ENCODE peak calls at places on chromosomes 5 and 9, in ten cellular contexts. P, E, U, J, O, Q, L, I, D and G are unnamed samples. For H3K4me1, the result is how much of the 10 kb centered on the place peaks cover.

GRCh38 chr9:76818271-76818670 is 54.0 kb downstream of the PCA3 start:
- DNase-seq in J (no peak), Q (peak), L (peak), E (peak), D (peak), O (no peak), I (peak), U (peak), P (peak), G (peak)

GRCh38 chr9:91192379-91192775 is 169.3 kb downstream of the AUH start:
- DNase-seq in E (no peak), D (peak), J (no peak), U (no peak), O (no peak), I (no peak), P (no peak), Q (no peak), L (no peak), G (no peak)

GRCh38 chr5:81819556-81820314 is 68.8 kb upstream of the SSBP2 start:
- DNase-seq in I (no peak), U (peak), P (no peak), D (peak), Q (no peak), E (no peak), L (no peak), J (no peak), O (no peak), G (no peak)

GRCh38 chr5:43073597-43074546 is 33.8 kb upstream of the ANXA2R start:
- DNase-seq in J (peak), O (no peak), L (peak), U (peak), P (peak), E (no peak), Q (no peak), D (peak), I (no peak), G (no peak)

GRCh38 chr5:88548136-88548535 is 279.5 kb upstream of the TMEM161B start:
- DNase-seq in J (no peak), L (no peak), P (no peak), D (no peak), Q (no peak), E (no peak), O (no peak), I (no peak), U (no peak), G (no peak)

GRCh38 chr9:89602978-89603628 is 1.7 kb upstream of the GADD45G start:
- DNase-seq in I (peak), P (peak), O (peak), J (peak), L (peak), Q (peak), U (peak), E (peak), D (peak), G (peak)

GRCh38 chr5:127358782-127359181 is 68.2 kb downstream of the MEGF10 start:
- DNase-seq in L (no peak), P (no peak), J (no peak), E (no peak), D (no peak), I (no peak), U (no peak), Q (no peak), O (no peak), G (no peak)

GRCh38 chr5:77853353-77853907 is 77.3 kb upstream of the TBCA start:
- DNase-seq in D (no peak), O (no peak), L (no peak), J (no peak), E (no peak), U (no peak), P (no peak), Q (no peak), I (no peak), G (no peak)

GRCh38 chr5:159030357-159030756 is 69.4 kb downstream of the EBF1 start:
- DNase-seq in P (no peak), O (no peak), U (no peak), L (no peak), I (no peak), Q (no peak), D (no peak), E (no peak), J (no peak), G (no peak)

GRCh38 chr5:100520348-100520747 is 14.8 kb upstream of the FAM174A start:
- DNase-seq in Q (no peak), L (no peak), J (no peak), E (no peak), U (no peak), I (no peak), P (no peak), D (no peak), O (no peak), G (no peak)

GRCh38 chr9:69621735-69622460 is 50.3 kb downstream of the APBA1 start:
- DNase-seq in Q (no peak), L (no peak), U (no peak), O (no peak), J (no peak), E (no peak), I (no peak), D (no peak), P (no peak), G (no peak)

DNA sequence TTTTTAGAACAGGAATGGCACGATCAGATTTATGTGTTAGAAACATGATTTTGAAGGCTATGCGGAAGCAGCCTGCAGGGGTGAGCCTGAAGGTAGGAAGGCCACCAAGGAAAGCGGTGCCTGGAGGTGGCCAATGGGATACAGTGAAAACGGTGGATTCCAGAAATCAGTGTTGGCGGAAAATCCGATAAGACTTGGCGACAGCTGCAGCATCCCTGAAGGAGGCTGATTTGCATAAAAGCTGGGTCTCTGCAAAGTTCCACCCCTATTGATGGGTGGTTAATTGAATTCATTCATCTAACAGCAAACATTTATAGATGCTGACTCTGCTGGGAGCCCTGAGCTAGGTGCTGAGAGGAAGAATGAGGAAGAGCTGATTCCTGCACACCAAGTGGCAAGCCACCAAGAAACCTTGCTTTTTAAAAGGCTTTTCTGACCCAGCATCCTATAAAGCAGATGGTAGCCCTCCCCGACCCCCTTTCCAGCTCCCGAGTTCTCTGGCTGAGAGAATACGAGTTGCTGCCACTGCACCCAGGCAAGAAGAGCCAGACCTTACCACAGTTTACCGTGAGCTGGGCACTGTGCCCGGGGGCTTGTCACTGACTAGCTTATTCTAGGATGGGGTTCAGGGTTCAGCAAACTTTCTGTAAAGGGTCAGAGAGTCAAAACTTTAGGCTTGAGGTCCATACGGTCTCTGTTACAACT is 139.1 kb upstream of the SMIM23 start:
- DNase-seq in Q (no peak), O (no peak), D (no peak), L (no peak), P (no peak), I (no peak), U (no peak), E (no peak), J (no peak), G (no peak)
- H3K4me3 ChIP-seq in Q (no peak), O (no peak), D (no peak), L (no peak), P (no peak), I (no peak), U (no peak), E (no peak), J (no peak), G (no peak)

GRCh38 chr5:169832845-169833244 is 147.4 kb downstream of the INSYN2B start:
- DNase-seq in D (no peak), O (no peak), E (no peak), L (no peak), Q (no peak), P (no peak), U (no peak), I (no peak), J (no peak), G (no peak)
- H3K4me1 ChIP-seq in D (under half), O (under half), E (under half), L (under half), Q (under half), P (under half), U (under half), I (under half), J (under half), G (under half)

DNA sequence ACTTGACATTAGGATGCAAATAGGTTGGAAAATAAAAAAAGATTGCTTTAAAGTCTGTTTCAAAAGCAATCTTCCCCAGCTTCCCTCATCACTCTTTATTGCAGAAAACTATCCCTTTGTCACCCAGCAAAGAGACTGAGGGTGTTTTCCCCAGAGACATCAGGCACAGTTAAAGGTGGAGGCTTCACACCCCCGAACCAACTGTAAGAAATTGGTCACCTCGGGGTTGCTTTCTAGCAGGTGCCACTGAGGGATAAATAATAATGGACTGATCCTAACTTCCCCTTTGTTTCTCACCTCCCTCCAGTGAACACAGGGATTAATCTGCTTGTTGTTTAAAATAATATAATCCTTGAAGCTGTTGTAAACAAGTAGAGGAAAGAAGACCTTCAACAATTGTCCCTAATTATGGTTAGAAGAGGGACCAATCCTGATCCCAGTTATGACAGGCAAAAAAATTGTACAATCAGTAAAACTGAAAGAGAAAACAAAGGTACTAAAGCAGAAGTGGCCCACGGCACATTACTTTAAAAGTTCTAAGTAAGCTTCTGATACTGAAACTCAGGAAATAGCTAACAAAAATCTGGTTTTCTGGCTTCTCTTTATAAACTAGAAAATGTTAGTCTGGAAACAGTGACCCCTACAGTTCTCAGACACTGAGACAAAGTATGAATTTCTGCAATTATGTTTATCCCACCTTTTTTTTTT is 6.6 kb upstream of the PCSK1 start:
- DNase-seq in I (no peak), L (no peak), Q (no peak), O (no peak), J (no peak), P (no peak), U (no peak), D (no peak), E (no peak), G (no peak)
- H3K4me3 ChIP-seq in I (no peak), L (no peak), Q (no peak), O (no peak), J (no peak), P (no peak), U (no peak), D (no peak), E (no peak), G (no peak)

GRCh38 chr9:134059188-134059641 is 8.6 kb downstream of the BRD3 start:
- DNase-seq in U (no peak), O (no peak), E (peak), L (no peak), I (peak), P (no peak), D (no peak), Q (peak), J (no peak), G (peak)

GRCh38 chr9:134061019-134061687 is 6.7 kb downstream of the BRD3 start:
- DNase-seq in I (no peak), E (peak), L (no peak), U (no peak), J (no peak), Q (no peak), D (no peak), P (no peak), O (no peak), G (no peak)

GRCh38 chr9:134059661-134060395 is 8.0 kb downstream of the BRD3 start:
- DNase-seq in L (no peak), P (no peak), Q (no peak), E (peak), U (no peak), I (peak), J (no peak), D (no peak), O (no peak), G (peak)

GRCh38 chr9:134061688-134062371 is 6.0 kb downstream of the BRD3 start:
- DNase-seq in L (no peak), D (no peak), E (peak), O (peak), P (peak), U (no peak), J (no peak), Q (no peak), I (no peak), G (no peak)

GRCh38 chr9:134060546-134060945 is 7.3 kb downstream of the BRD3 start:
- DNase-seq in P (no peak), E (no peak), J (no peak), L (no peak), U (no peak), I (no peak), Q (no peak), D (no peak), O (no peak), G (no peak)
- H3K4me1 ChIP-seq in P (half or more), E (under half), J (under half), L (under half), U (under half), I (half or more), Q (under half), D (under half), O (under half), G (half or more)

GRCh38 chr5:36605241-36605640 is 1.2 kb upstream of the SLC1A3 start:
- DNase-seq in L (no peak), Q (no peak), U (no peak), I (no peak), D (no peak), E (no peak), J (no peak), P (no peak), O (no peak), G (no peak)

GRCh38 chr5:36607114-36607561 is 732 bp downstream of the SLC1A3 start:
- DNase-seq in I (no peak), U (no peak), D (peak), J (no peak), O (no peak), P (peak), Q (peak), E (no peak), L (peak), G (no peak)

GRCh38 chr5:36607838-36608783 is 1.7 kb downstream of the SLC1A3 start:
- DNase-seq in L (no peak), J (no peak), U (no peak), I (no peak), D (no peak), Q (no peak), O (no peak), P (peak), E (no peak), G (no peak)

GRCh38 chr5:36606052-36606436 is 362 bp upstream of the SLC1A3 start:
- DNase-seq in D (no peak), J (no peak), I (no peak), E (no peak), Q (no peak), P (no peak), O (no peak), U (no peak), L (no peak), G (no peak)

DNA sequence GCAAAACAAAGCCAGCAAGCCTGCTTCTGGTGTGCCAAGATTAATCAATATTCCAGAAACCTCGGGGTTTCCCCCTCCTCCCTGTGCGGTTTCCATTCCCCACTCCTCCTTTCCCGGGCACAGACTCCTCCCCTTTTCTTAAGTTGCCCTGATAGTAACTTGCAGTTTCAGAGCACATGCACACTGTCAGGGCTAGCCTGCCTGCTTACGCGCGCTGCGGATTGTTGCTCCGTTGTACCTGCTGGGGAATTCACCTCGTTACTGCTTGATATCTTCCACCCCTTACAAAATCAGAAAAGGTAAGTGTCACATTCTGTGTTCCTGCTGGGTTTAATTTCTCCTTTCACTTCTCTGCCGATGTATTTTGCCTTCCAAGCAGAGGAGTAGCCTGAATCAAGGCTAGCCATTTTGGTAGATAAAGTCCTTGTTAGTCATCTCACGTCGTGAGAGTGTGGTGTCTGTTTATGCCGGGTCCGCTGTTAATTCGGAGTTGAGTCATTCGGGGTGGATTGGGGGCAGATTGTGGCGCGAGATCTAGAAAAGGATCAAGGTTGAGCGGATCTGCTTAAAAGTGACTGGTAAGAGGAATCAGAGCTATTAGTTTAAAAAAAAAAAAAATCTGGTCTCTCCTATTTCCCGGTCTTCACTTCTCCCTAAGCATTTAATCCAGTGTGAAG is at the start of gene SLC1A3:
- DNase-seq in Q (peak), E (peak), I (peak), P (peak), L (peak), O (peak), U (peak), D (peak), J (no peak), G (peak)
- H3K4me3 ChIP-seq in Q (peak), E (no peak), I (peak), P (peak), L (peak), O (peak), U (peak), D (peak), J (peak), G (peak)

GRCh38 chr9:134658378-134658955 is 16.9 kb downstream of the COL5A1 start:
- DNase-seq in U (no peak), D (no peak), J (no peak), P (no peak), O (peak), L (no peak), E (peak), Q (no peak), I (no peak), G (peak)
- H3K4me1 ChIP-seq in U (under half), D (under half), J (under half), P (half or more), O (under half), L (under half), E (under half), Q (under half), I (under half), G (under half)

DNA sequence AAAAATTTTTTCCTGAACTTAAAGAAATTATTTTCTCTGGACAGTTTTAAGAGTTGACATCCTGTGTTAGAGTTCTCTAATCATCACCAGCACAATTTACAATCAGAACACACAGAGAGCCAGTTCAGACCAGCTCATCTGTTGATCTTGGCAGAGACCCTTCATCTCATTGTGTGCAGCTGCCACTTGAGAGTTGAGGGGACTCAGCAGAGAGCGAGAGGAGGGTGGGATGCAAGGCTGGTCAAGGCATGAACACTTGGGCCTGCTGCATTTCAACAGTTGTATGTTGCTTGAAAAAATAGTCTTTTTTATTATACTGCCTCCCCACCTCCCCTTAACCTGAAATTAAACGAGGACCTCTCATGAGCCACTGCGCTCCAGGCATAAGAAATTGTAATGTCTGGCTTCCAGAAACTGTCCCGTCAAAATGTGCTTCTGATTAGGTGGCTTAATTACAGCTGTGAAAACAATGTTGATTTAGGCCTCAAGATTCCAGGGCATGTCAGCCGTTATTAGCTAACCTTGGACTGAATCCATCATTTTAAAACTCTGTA is 383.6 kb downstream of the CCDC171 start:
- DNase-seq in J (no peak), P (no peak), I (no peak), U (no peak), L (no peak), O (no peak), E (no peak), Q (peak), D (peak), G (peak)
- H3K4me3 ChIP-seq in J (no peak), P (no peak), I (no peak), U (no peak), L (no peak), O (no peak), E (no peak), Q (no peak), D (no peak), G (no peak)

GRCh38 chr9:134335095-134335489 is 8.8 kb downstream of the RXRA start:
- DNase-seq in J (no peak), L (no peak), O (no peak), U (no peak), I (no peak), D (peak), Q (no peak), P (no peak), E (peak), G (no peak)
- H3K4me1 ChIP-seq in J (under half), L (under half), O (under half), U (under half), I (half or more), D (under half), Q (half or more), P (half or more), E (half or more), G (half or more)